ENCODE peak calls at places on chromosomes 5 and 9, in four cellular contexts. H is EH, W is H1, B is NCI-H1092 treated with DMSO at 0.1 percent for 48 hours. K is an unnamed sample.

GRCh38 chr5:122126177-122126701 is 3.1 kb upstream of the ZNF474 start:
- DNase-seq in W (no peak), B (no peak), H (peak; percentile 81), K (no peak)

GRCh38 chr9:124792976-124793594 is 16.2 kb downstream of the OLFML2A start:
- DNase-seq in B (no peak), W (no peak), H (peak; percentile 75), K (no peak)

GRCh38 chr9:129887210-129888084 is 52.2 kb downstream of the USP20 start:
- DNase-seq in W (no peak), H (peak; percentile 73), B (no peak), K (peak; percentile 61)

GRCh38 chr5:133369161-133369783 is 243.1 kb downstream of the FSTL4 start:
- DNase-seq in W (no peak), B (no peak), H (no peak), K (no peak)

GRCh38 chr5:137296213-137296702 is 202.9 kb downstream of the SPOCK1 start:
- DNase-seq in H (no peak), W (peak; percentile 32), B (peak; percentile 73), K (no peak)

GRCh38 chr5:130995254-130995515 is 169.9 kb downstream of the HINT1 start:
- DNase-seq in B (no peak), H (no peak), W (no peak), K (no peak)

GRCh38 chr5:133603711-133604110 is 8.6 kb downstream of the FSTL4 start:
- DNase-seq in W (peak; percentile 40), B (no peak), H (no peak), K (no peak)

GRCh38 chr5:27241564-27242257 is 203.3 kb upstream of the CDH9 start:
- DNase-seq in W (no peak), H (peak; percentile 97), B (no peak), K (no peak)

GRCh38 chr5:161098516-161098915 is 246.5 kb upstream of the ATP10B start:
- DNase-seq in B (no peak), W (no peak), H (no peak), K (no peak)

GRCh38 chr9:128205296-128205944 is 2.2 kb downstream of the DNM1 start:
- DNase-seq in H (no peak), B (no peak), W (no peak), K (no peak)

GRCh38 chr5:54693936-54694510 is 176.5 kb downstream of the SNX18 start:
- DNase-seq in B (peak; percentile 68), W (no peak), H (no peak), K (no peak)

GRCh38 chr5:32029291-32029690 is 144.8 kb downstream of the GOLPH3 start:
- DNase-seq in W (no peak), B (no peak), H (peak; percentile 71), K (no peak)

GRCh38 chr9:105333076-105333475 is 88.6 kb downstream of the SLC44A1 start:
- DNase-seq in W (no peak), B (no peak), H (peak; percentile 16), K (no peak)

GRCh38 chr5:157618366-157618765 is 33.9 kb downstream of the SOX30 start:
- DNase-seq in B (no peak), W (no peak), H (no peak), K (no peak)

GRCh38 chr9:130073373-130073772 is 19.7 kb downstream of the GPR107 start:
- DNase-seq in H (peak; percentile 74), B (no peak), W (no peak), K (no peak)

GRCh38 chr5:16596541-16596940 is 20.3 kb downstream of the RETREG1 start:
- DNase-seq in W (no peak), B (no peak), H (peak; percentile 44), K (no peak)

GRCh38 chr9:93303806-93304573 is 120.1 kb downstream of the WNK2 start:
- DNase-seq in W (no peak), B (no peak), H (no peak), K (no peak)

GRCh38 chr5:59560553-59560952 is 333.0 kb downstream of the PDE4D start:
- DNase-seq in B (no peak), W (no peak), H (no peak), K (no peak)

GRCh38 chr5:74762599-74762998 is 4.3 kb downstream of the GFM2 start:
- DNase-seq in H (peak; percentile 72), B (no peak), W (no peak), K (no peak)

GRCh38 chr5:150000990-150001659 is 586 bp downstream of the HMGXB3 start:
- DNase-seq in H (peak; percentile 59), B (no peak), W (no peak), K (peak; percentile 71)

GRCh38 chr5:153489611-153490010 is 859 bp upstream of the GRIA1 start:
- DNase-seq in W (no peak), B (no peak), H (peak; percentile 63), K (no peak)

GRCh38 chr5:87825583-87825982 is 412.9 kb upstream of the CCNH start:
- DNase-seq in H (no peak), W (no peak), B (no peak), K (no peak)

GRCh38 chr5:98397081-98397480 is 376.4 kb upstream of the RGMB start:
- DNase-seq in W (no peak), B (no peak), H (peak; percentile 87), K (no peak)

GRCh38 chr9:21661626-21662025 is 140.8 kb upstream of the MTAP start:
- DNase-seq in W (no peak), B (no peak), H (peak; percentile 57), K (no peak)

GRCh38 chr9:126465977-126466376 is 139.3 kb downstream of the MVB12B start:
- DNase-seq in B (no peak), H (no peak), W (no peak), K (no peak)

GRCh38 chr5:50969207-50970145 is 303.0 kb downstream of the PARP8 start:
- DNase-seq in W (peak; percentile 67), B (peak; percentile 75), H (no peak), K (no peak)

GRCh38 chr9:23730364-23730763 is 95.7 kb downstream of the ELAVL2 start:
- DNase-seq in H (no peak), W (no peak), B (no peak), K (no peak)

GRCh38 chr5:158056426-158056825 is 197.5 kb upstream of the CLINT1 start:
- DNase-seq in W (no peak), H (no peak), B (no peak), K (no peak)

GRCh38 chr5:140391312-140391711 is 10.3 kb upstream of the ANKHD1 start:
- DNase-seq in B (no peak), W (no peak), H (peak; percentile 20), K (no peak)

GRCh38 chr5:176167800-176168199 is 70.4 kb upstream of the SIMC1 start:
- DNase-seq in W (no peak), H (no peak), B (no peak), K (no peak)

GRCh38 chr5:177476531-177477233 is 3.2 kb upstream of the DBN1 start:
- DNase-seq in W (no peak), H (peak; percentile 85), B (no peak), K (no peak)

GRCh38 chr9:37852222-37852621 is 51.6 kb downstream of the DCAF10 start:
- DNase-seq in B (no peak), W (no peak), H (no peak), K (no peak)

GRCh38 chr5:113421643-113422132 is 13.1 kb downstream of the TSSK1B start:
- DNase-seq in H (no peak), W (no peak), B (no peak), K (no peak)

K was measured in Karpas-422.